ENCODE peak calls at places on chromosomes 5 and 9, in nine cellular contexts. F is AG08395; Z is dermis microvascular lymphatic vessel endothelial cell; T is cerebellar nuclear complex; Q is HFFc6; S is activated T-helper 9 cell treated with anti-CD3 and anti-CD28 coated beads, Interleukin-2, amount 50 U/mL, for 16 hours; U is adrenal gland; M is left ventricle myocardium inferior; P is A172. D is an unnamed sample.

GRCh38 chr5:128924299-128924698 is 41.0 kb upstream of the SLC27A6 start:
- DNase-seq in F (no peak), Z (no peak), T (no peak), Q (no peak), S (no peak), U (no peak), M (no peak), P (no peak), D (no peak)

GRCh38 chr9:93256878-93257807 is 73.2 kb downstream of the WNK2 start:
- DNase-seq in F (no peak), Z (no peak), T (no peak), Q (no peak), S (no peak), U (peak; percentile 36), M (no peak), P (no peak), D (peak; percentile 50)

GRCh38 chr9:79569814-79570448 is 1.8 kb upstream of the TLE4 start:
- DNase-seq in F (no peak), Z (no peak), T (no peak), Q (no peak), S (no peak), U (no peak), M (no peak), P (no peak), D (no peak)

GRCh38 chr9:121399126-121399882 is 29.3 kb upstream of the STOM start:
- DNase-seq in F (no peak), Z (no peak), T (no peak), Q (peak; percentile 15), S (no peak), U (no peak), M (no peak), P (no peak), D (no peak)

GRCh38 chr5:2714026-2714425 is 37.5 kb downstream of the IRX2 start:
- DNase-seq in F (no peak), Z (no peak), T (no peak), Q (no peak), S (no peak), U (no peak), M (no peak), P (no peak), D (no peak)

GRCh38 chr5:42840842-42841574 is 29.3 kb upstream of the SELENOP start:
- DNase-seq in F (no peak), Z (no peak), T (no peak), Q (no peak), S (no peak), U (no peak), M (no peak), P (no peak), D (no peak)

GRCh38 chr9:110156902-110157301 is 51.1 kb downstream of the C9orf152 start:
- DNase-seq in F (peak; percentile 92), Z (no peak), T (no peak), Q (peak; percentile 76), S (no peak), U (no peak), M (no peak), P (peak; percentile 64), D (no peak)

GRCh38 chr5:39014544-39014943 is 59.7 kb downstream of the RICTOR start:
- DNase-seq in F (peak; percentile 25), Z (peak; percentile 6), T (no peak), Q (peak; percentile 71), S (no peak), U (no peak), M (no peak), P (peak; percentile 80), D (no peak)

GRCh38 chr5:104635216-104635615 is 1072.6 kb upstream of the NUDT12 start:
- DNase-seq in F (no peak), Z (no peak), T (no peak), Q (no peak), S (no peak), U (no peak), M (no peak), P (peak; percentile 35), D (no peak)

GRCh38 chr5:134840811-134841210 is 5.0 kb upstream of the C5orf24 start:
- DNase-seq in F (no peak), Z (no peak), T (no peak), Q (peak; percentile 9), S (no peak), U (no peak), M (no peak), P (no peak), D (no peak)